ENCODE peak calls at places on chromosome 2, in nine cellular contexts. K is K562, W is M059J, T is H54, U is H9, B is esophagus muscularis mucosa, P is progenitor cell of endocrine pancreas, Z is HFFc6, Q is NCI-H1048. M is an unnamed sample.

GRCh38 chr2:109156052-109156451 is 27.0 kb downstream of the SH3RF3 start:
- DNase-seq in Z (no peak), U (no peak), W (no peak), P (no peak), K (no peak), T (no peak), Q (no peak), B (no peak), M (no peak)

GRCh38 chr2:136135924-136136906 is 18.3 kb upstream of the CXCR4 start:
- DNase-seq in Z (no peak), B (no peak), W (no peak), Q (no peak), K (no peak), T (no peak), U (no peak), P (no peak), M (no peak)

GRCh38 chr2:183541766-183542165 is 417.5 kb downstream of the NUP35 start:
- DNase-seq in P (no peak), Q (no peak), K (no peak), B (no peak), Z (no peak), U (no peak), W (peak), T (peak), M (peak)

GRCh38 chr2:202521470-202521869 is 113.3 kb upstream of the FAM117B start:
- DNase-seq in K (no peak), P (no peak), W (no peak), Z (no peak), Q (no peak), U (no peak), T (no peak), B (no peak), M (no peak)

GRCh38 chr2:36951574-36951973 is 14.8 kb downstream of the STRN start:
- DNase-seq in T (peak), Z (peak), Q (no peak), K (no peak), P (no peak), B (no peak), W (peak), U (no peak), M (peak)

GRCh38 chr2:67159929-67160328 is 237.2 kb upstream of the ETAA1 start:
- DNase-seq in K (no peak), Z (peak), B (no peak), T (no peak), P (no peak), W (peak), Q (no peak), U (no peak), M (peak)

GRCh38 chr2:9078405-9078804 is 74.9 kb upstream of the MBOAT2 start:
- DNase-seq in W (no peak), U (no peak), P (no peak), K (no peak), B (no peak), T (no peak), Q (no peak), Z (no peak), M (no peak)

GRCh38 chr2:216802516-216803265 is 57.2 kb downstream of the TNP1 start:
- DNase-seq in Z (no peak), T (no peak), W (no peak), U (no peak), K (no peak), P (no peak), B (no peak), Q (no peak), M (no peak)

M was measured in mesenchymal stem cell.